ENCODE peak calls at places on chromosomes 12 and 14, in seven cellular contexts. X is pancreas, J is coronary artery, B is BE2C, C is A673, S is lung, U is HFF-Myc. K is an unnamed sample.

GRCh38 chr12:14384783-14385638 is 19.5 kb downstream of the ATF7IP start:
- DNase-seq in X (peak; percentile 62), S (peak; percentile 43), B (peak; percentile 45), J (no peak), U (peak; percentile 90), C (peak; percentile 93), K (peak; percentile 81)

GRCh38 chr12:96445743-96446655 is 43.4 kb upstream of the CFAP54 start:
- DNase-seq in J (no peak), C (peak; percentile 73), B (no peak), S (no peak), U (peak; percentile 74), X (no peak), K (peak; percentile 90)

GRCh38 chr14:101175731-101176534 is 272.4 kb upstream of the RTL1 start:
- DNase-seq in B (no peak), S (no peak), X (no peak), C (no peak), J (peak; percentile 60), U (no peak), K (no peak)

GRCh38 chr12:42213954-42214426 is 24.1 kb downstream of the YAF2 start:
- DNase-seq in J (no peak), U (no peak), X (peak; percentile 55), B (peak; percentile 27), S (peak; percentile 70), C (peak; percentile 45), K (no peak)

GRCh38 chr12:89525002-89525823 is 617 bp upstream of the GALNT4 start:
- DNase-seq in C (peak; percentile 40), U (no peak), B (peak; percentile 57), X (peak; percentile 57), S (peak; percentile 36), J (no peak), K (no peak)

GRCh38 chr14:65238456-65238855 is 136.1 kb upstream of the MAX start:
- DNase-seq in C (no peak), B (no peak), U (no peak), J (no peak), X (no peak), S (no peak), K (peak; percentile 87)

GRCh38 chr14:59305231-59305630 is 116.8 kb downstream of the DAAM1 start:
- DNase-seq in C (no peak), B (no peak), X (no peak), U (no peak), S (no peak), J (no peak), K (no peak)

GRCh38 chr12:72540811-72541210 is 268.6 kb downstream of the TRHDE start:
- DNase-seq in B (no peak), X (no peak), S (no peak), J (no peak), U (no peak), C (no peak), K (no peak)

GRCh38 chr14:26730929-26731618 is 133.2 kb upstream of the NOVA1 start:
- DNase-seq in C (peak; percentile 54), U (no peak), B (peak; percentile 35), X (no peak), J (no peak), S (no peak), K (no peak)

GRCh38 chr14:102215522-102216250 is 76.0 kb downstream of the WDR20 start:
- DNase-seq in X (no peak), J (no peak), U (no peak), B (no peak), C (peak; percentile 45), S (no peak), K (no peak)

GRCh38 chr12:131677699-131678098 is 33.2 kb upstream of the SFSWAP start:
- DNase-seq in J (no peak), B (no peak), U (no peak), X (no peak), S (no peak), C (no peak), K (no peak)

GRCh38 chr12:40015360-40015759 is 90.5 kb downstream of the SLC2A13 start:
- DNase-seq in X (no peak), J (no peak), B (no peak), S (no peak), C (no peak), U (no peak), K (no peak)

GRCh38 chr12:115375188-115375991 is 691.4 kb upstream of the TBX3 start:
- DNase-seq in C (no peak), J (no peak), X (no peak), S (no peak), B (no peak), U (peak; percentile 56), K (peak; percentile 48)

GRCh38 chr12:76426160-76426559 is 77.9 kb upstream of the BBS10 start:
- DNase-seq in J (no peak), S (no peak), U (no peak), X (no peak), B (no peak), C (no peak), K (no peak)

GRCh38 chr14:21846227-21846885 is 172.7 kb upstream of the OR4E1 start:
- DNase-seq in S (peak; percentile 36), X (no peak), U (no peak), B (peak; percentile 56), J (no peak), C (peak; percentile 72), K (no peak)

GRCh38 chr14:99562848-99563748 is 40.9 kb downstream of the CCDC85C start:
- DNase-seq in J (no peak), S (peak; percentile 84), U (no peak), C (no peak), B (peak; percentile 93), X (peak; percentile 92), K (no peak)

GRCh38 chr12:121432740-121433476 is 33.0 kb downstream of the RNF34 start:
- DNase-seq in J (no peak), B (no peak), S (no peak), U (no peak), X (no peak), C (no peak), K (no peak)

GRCh38 chr14:63203618-63204406 is 431 bp upstream of the RHOJ start:
- DNase-seq in C (peak; percentile 95), B (peak; percentile 32), J (peak; percentile 88), U (peak; percentile 89), X (peak; percentile 55), S (peak; percentile 71), K (peak; percentile 91)

GRCh38 chr12:53049582-53050318 is at the start of gene TNS2:
- DNase-seq in C (no peak), X (peak; percentile 76), B (peak; percentile 67), J (peak; percentile 94), U (no peak), S (peak; percentile 82), K (no peak)

GRCh38 chr14:60199321-60199720 is 34.1 kb upstream of the DHRS7 start:
- DNase-seq in S (no peak), X (no peak), J (no peak), B (no peak), C (no peak), U (no peak), K (no peak)

GRCh38 chr14:90828642-90829487 is 12.6 kb upstream of the TTC7B start:
- DNase-seq in U (no peak), C (no peak), B (no peak), J (no peak), S (no peak), X (peak; percentile 34), K (no peak)

GRCh38 chr14:55585854-55586253 is 5.8 kb downstream of the KTN1 start:
- DNase-seq in U (no peak), S (no peak), X (no peak), B (no peak), C (no peak), J (no peak), K (no peak)

GRCh38 chr12:113149361-113150150 is at the start of gene CFAP73:
- DNase-seq in U (peak; percentile 72), J (no peak), S (peak; percentile 47), B (peak; percentile 85), X (no peak), C (peak; percentile 92), K (peak; percentile 56)

DNA sequence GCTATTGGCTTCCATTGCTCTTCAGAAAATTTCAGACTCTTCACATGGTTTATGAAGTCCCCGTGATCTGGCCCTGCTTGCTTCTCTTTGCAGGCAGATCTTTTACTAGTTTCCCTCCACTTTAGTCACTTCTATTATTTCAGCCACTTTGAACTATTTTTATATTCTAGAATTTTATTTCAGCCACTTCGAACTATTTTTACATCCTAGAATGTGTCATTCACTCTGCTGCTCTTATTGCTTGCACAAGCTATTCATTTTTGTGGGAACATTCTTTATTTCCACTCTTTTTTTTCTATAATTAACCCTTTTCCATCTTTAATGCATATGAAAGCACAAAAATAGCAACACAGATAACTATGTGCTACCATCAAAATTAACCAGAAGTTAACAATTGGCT is 24.5 kb downstream of the TSHR start:
- DNase-seq in X (no peak), B (no peak), U (no peak), S (no peak), C (no peak), J (no peak), K (no peak)
- H3K4me3 ChIP-seq in X (no peak overlapping the region), B (no peak overlapping the region), U (no peak overlapping the region), S (no peak overlapping the region), C (no peak overlapping the region), J (no peak overlapping the region), K (no peak overlapping the region)

DNA sequence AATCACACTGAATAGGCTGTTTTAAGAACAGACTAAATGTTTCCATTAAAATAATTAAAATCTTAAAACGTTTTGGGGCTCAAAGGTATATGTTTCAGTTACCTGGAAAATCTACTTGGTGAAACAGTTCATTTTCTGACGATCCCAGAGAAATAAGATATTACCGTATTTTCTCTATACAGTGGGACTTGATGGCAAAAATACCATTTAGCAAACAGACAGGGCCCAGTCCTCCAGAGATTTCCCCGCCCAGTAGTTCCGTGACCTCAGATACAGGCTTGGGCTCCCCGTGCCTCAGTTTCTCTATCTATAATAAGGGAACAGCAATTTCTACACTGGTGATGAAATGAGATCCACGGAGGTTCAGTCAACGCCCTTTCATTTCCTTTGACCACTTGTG is 304.4 kb downstream of the VRK1 start:
- DNase-seq in S (no peak), X (no peak), J (no peak), U (no peak), B (no peak), C (no peak), K (no peak)
- H3K4me3 ChIP-seq in S (no peak overlapping the region), X (no peak overlapping the region), J (no peak overlapping the region), U (no peak overlapping the region), B (no peak overlapping the region), C (no peak overlapping the region), K (no peak overlapping the region)

GRCh38 chr12:27555316-27555715 is 31.3 kb downstream of the PPFIBP1 start:
- DNase-seq in C (peak; percentile 44), U (no peak), J (no peak), S (no peak), X (no peak), B (no peak), K (no peak)
- H3K4me3 ChIP-seq in C (peak overlapping the region; percentile 27), U (no peak overlapping the region), J (peak overlapping the region; percentile 54), S (no peak overlapping the region), X (no peak overlapping the region), B (no peak overlapping the region), K (peak overlapping the region; percentile 16)

DNA sequence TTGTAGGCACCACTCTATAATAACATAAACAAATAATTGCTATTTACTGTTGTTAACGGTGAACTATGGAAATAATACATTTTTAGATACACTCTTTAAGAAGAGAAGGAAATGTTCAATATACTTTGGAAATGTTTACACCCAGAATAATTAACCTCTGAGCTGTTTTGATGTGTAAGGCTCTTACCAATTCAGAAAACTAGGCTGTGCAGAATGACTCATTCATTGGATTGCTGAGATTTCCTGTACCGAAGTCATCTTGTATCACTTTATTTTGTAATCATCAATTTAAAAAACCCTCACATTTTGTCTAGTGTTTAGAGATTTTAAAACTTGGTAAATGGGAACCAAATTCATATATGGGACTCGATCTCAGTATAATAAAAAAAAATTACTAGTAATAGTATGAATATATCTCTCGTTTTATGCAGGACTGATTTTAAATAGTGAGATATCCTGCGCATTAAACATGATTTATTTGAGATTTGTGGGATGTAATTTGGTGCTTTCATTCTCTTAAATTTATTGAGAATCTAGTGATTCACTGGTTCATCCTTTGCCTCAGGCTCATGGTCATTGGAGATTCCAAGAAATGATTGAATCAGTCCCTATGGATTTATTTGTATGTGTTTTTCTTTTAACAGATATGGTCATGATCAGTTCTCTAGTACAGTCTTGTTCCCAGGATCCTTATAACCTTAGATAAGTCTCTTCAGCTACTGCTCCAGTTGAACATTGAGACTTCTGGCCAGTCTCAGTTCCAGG is 3.9 kb downstream of the SAMD4A start:
- DNase-seq in X (no peak), B (no peak), U (no peak), C (peak; percentile 57), J (no peak), S (no peak), K (no peak)
- H3K4me3 ChIP-seq in X (no peak overlapping the region), B (no peak overlapping the region), U (peak overlapping the region; percentile 75), C (no peak overlapping the region), J (peak overlapping the region; percentile 91), S (no peak overlapping the region), K (no peak overlapping the region)